ENCODE peak calls at places on chromosomes 5 and 9, in seven cellular contexts. One of them, this sample, is unnamed.

GRCh38 chr5:69415584-69415958 is 655 bp downstream of the MARVELD2 start:
- DNase-seq in H1: no peak
- DNase-seq in H9: peak; percentile 43
- DNase-seq in mesenchymal stem cell: no peak
- DNase-seq in IMR-90: no peak
- DNase-seq in neuronal stem cell: peak; percentile 6
- DNase-seq in trophoblast cell: peak; percentile 25
- DNase-seq in this sample: peak; percentile 53

GRCh38 chr5:86228147-86228546 is 389.6 kb upstream of the COX7C start:
- DNase-seq in H1: no peak
- DNase-seq in H9: no peak
- DNase-seq in mesenchymal stem cell: no peak
- DNase-seq in IMR-90: no peak
- DNase-seq in neuronal stem cell: no peak
- DNase-seq in trophoblast cell: no peak
- DNase-seq in this sample: no peak

GRCh38 chr9:128190516-128191405 is 611 bp downstream of the CIZ1 start:
- DNase-seq in H1: no peak
- DNase-seq in H9: no peak
- DNase-seq in mesenchymal stem cell: peak; percentile 29
- DNase-seq in IMR-90: no peak
- DNase-seq in neuronal stem cell: no peak
- DNase-seq in trophoblast cell: no peak
- DNase-seq in this sample: no peak

GRCh38 chr5:53288511-53288910 is 179.0 kb upstream of the MOCS2 start:
- DNase-seq in H1: no peak
- DNase-seq in H9: no peak
- DNase-seq in mesenchymal stem cell: no peak
- DNase-seq in IMR-90: no peak
- DNase-seq in neuronal stem cell: no peak
- DNase-seq in trophoblast cell: no peak
- DNase-seq in this sample: no peak

GRCh38 chr5:72209515-72210115 is 102.3 kb downstream of the MAP1B start:
- DNase-seq in H1: peak; percentile 7
- DNase-seq in H9: peak; percentile 39
- DNase-seq in mesenchymal stem cell: no peak
- DNase-seq in IMR-90: no peak
- DNase-seq in neuronal stem cell: no peak
- DNase-seq in trophoblast cell: no peak
- DNase-seq in this sample: no peak

GRCh38 chr9:128456613-128457061 is 831 bp downstream of the ODF2 start:
- DNase-seq in H1: no peak
- DNase-seq in H9: peak; percentile 76
- DNase-seq in mesenchymal stem cell: peak; percentile 84
- DNase-seq in IMR-90: peak; percentile 58
- DNase-seq in neuronal stem cell: peak; percentile 48
- DNase-seq in trophoblast cell: peak; percentile 18
- DNase-seq in this sample: peak; percentile 79

GRCh38 chr5:149298857-149299404 is 27.3 kb downstream of the AFAP1L1 start:
- DNase-seq in H1: no peak
- DNase-seq in H9: no peak
- DNase-seq in mesenchymal stem cell: no peak
- DNase-seq in IMR-90: no peak
- DNase-seq in neuronal stem cell: no peak
- DNase-seq in trophoblast cell: no peak
- DNase-seq in this sample: no peak

GRCh38 chr9:99040911-99041582 is 63.9 kb upstream of the TGFBR1 start:
- DNase-seq in H1: no peak
- DNase-seq in H9: no peak
- DNase-seq in mesenchymal stem cell: peak; percentile 95
- DNase-seq in IMR-90: peak; percentile 87
- DNase-seq in neuronal stem cell: no peak
- DNase-seq in trophoblast cell: peak; percentile 46
- DNase-seq in this sample: peak; percentile 88

GRCh38 chr5:110865400-110866094 is 126.7 kb downstream of the SLC25A46 start:
- DNase-seq in H1: peak; percentile 25
- DNase-seq in H9: peak; percentile 73
- DNase-seq in mesenchymal stem cell: peak; percentile 31
- DNase-seq in IMR-90: peak; percentile 41
- DNase-seq in neuronal stem cell: peak; percentile 37
- DNase-seq in trophoblast cell: peak; percentile 10
- DNase-seq in this sample: peak; percentile 84

DNA sequence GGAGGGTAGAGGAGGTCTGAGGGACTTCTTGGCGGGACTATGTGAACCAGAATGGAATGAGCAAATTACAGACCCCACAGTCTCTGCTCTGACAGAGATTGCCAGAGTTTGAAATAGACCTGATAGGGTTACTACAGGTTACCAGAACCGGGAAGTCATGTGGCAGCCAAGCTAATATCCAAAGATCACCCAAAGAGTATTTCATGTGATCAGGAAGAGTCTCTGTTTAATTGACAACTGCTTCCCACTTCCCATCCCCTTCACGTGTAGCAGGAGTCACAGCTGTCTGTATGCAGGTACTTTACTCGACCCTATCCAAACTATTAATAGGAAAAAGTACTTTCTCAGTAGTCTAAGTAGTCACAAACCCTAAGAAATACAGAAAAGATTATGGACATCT is 20.2 kb upstream of the TMEM161B start:
- DNase-seq in H1: no peak
- DNase-seq in H9: no peak
- DNase-seq in mesenchymal stem cell: no peak
- DNase-seq in IMR-90: no peak
- DNase-seq in neuronal stem cell: no peak
- DNase-seq in trophoblast cell: no peak
- DNase-seq in this sample: no peak
- H4K8ac ChIP-seq in H1: no peak overlapping the region
- H4K8ac ChIP-seq in H9: no peak overlapping the region
- H4K8ac ChIP-seq in mesenchymal stem cell: no peak overlapping the region
- H4K8ac ChIP-seq in IMR-90: no peak overlapping the region
- H4K8ac ChIP-seq in neuronal stem cell: no peak overlapping the region
- H4K8ac ChIP-seq in trophoblast cell: no peak overlapping the region
- H4K8ac ChIP-seq in this sample: no peak overlapping the region

GRCh38 chr5:73418244-73418691 is 30.3 kb downstream of the FOXD1 start:
- DNase-seq in H1: no peak
- DNase-seq in H9: no peak
- DNase-seq in mesenchymal stem cell: no peak
- DNase-seq in IMR-90: no peak
- DNase-seq in neuronal stem cell: no peak
- DNase-seq in trophoblast cell: no peak
- DNase-seq in this sample: no peak
- H4K8ac ChIP-seq in H1: no peak overlapping the region
- H4K8ac ChIP-seq in H9: no peak overlapping the region
- H4K8ac ChIP-seq in mesenchymal stem cell: no peak overlapping the region
- H4K8ac ChIP-seq in IMR-90: peak overlapping the region; percentile 50
- H4K8ac ChIP-seq in neuronal stem cell: no peak overlapping the region
- H4K8ac ChIP-seq in trophoblast cell: no peak overlapping the region
- H4K8ac ChIP-seq in this sample: no peak overlapping the region

GRCh38 chr5:90503596-90503995 is 25.8 kb downstream of the LYSMD3 start:
- DNase-seq in H1: no peak
- DNase-seq in H9: no peak
- DNase-seq in mesenchymal stem cell: no peak
- DNase-seq in IMR-90: no peak
- DNase-seq in neuronal stem cell: no peak
- DNase-seq in trophoblast cell: no peak
- DNase-seq in this sample: no peak
- H4K8ac ChIP-seq in H1: no peak overlapping the region
- H4K8ac ChIP-seq in H9: no peak overlapping the region
- H4K8ac ChIP-seq in mesenchymal stem cell: no peak overlapping the region
- H4K8ac ChIP-seq in IMR-90: no peak overlapping the region
- H4K8ac ChIP-seq in neuronal stem cell: no peak overlapping the region
- H4K8ac ChIP-seq in trophoblast cell: no peak overlapping the region
- H4K8ac ChIP-seq in this sample: no peak overlapping the region

GRCh38 chr9:90967171-90967570 is 165.6 kb downstream of the SYK start:
- DNase-seq in H1: no peak
- DNase-seq in H9: no peak
- DNase-seq in mesenchymal stem cell: no peak
- DNase-seq in IMR-90: no peak
- DNase-seq in neuronal stem cell: no peak
- DNase-seq in trophoblast cell: no peak
- DNase-seq in this sample: peak; percentile 66
- H4K8ac ChIP-seq in H1: no peak overlapping the region
- H4K8ac ChIP-seq in H9: no peak overlapping the region
- H4K8ac ChIP-seq in mesenchymal stem cell: no peak overlapping the region
- H4K8ac ChIP-seq in IMR-90: no peak overlapping the region
- H4K8ac ChIP-seq in neuronal stem cell: no peak overlapping the region
- H4K8ac ChIP-seq in trophoblast cell: no peak overlapping the region
- H4K8ac ChIP-seq in this sample: no peak overlapping the region

GRCh38 chr9:95193067-95193466 is 124.4 kb downstream of the FANCC start:
- DNase-seq in H1: peak; percentile 13
- DNase-seq in H9: peak; percentile 67
- DNase-seq in mesenchymal stem cell: no peak
- DNase-seq in IMR-90: no peak
- DNase-seq in neuronal stem cell: no peak
- DNase-seq in trophoblast cell: no peak
- DNase-seq in this sample: peak; percentile 76

GRCh38 chr9:95201201-95201600 is 116.3 kb downstream of the FANCC start:
- DNase-seq in H1: no peak
- DNase-seq in H9: no peak
- DNase-seq in mesenchymal stem cell: no peak
- DNase-seq in IMR-90: no peak
- DNase-seq in neuronal stem cell: no peak
- DNase-seq in trophoblast cell: no peak
- DNase-seq in this sample: no peak

GRCh38 chr9:95193480-95193879 is 124.0 kb downstream of the FANCC start:
- DNase-seq in H1: no peak
- DNase-seq in H9: no peak
- DNase-seq in mesenchymal stem cell: no peak
- DNase-seq in IMR-90: no peak
- DNase-seq in neuronal stem cell: no peak
- DNase-seq in trophoblast cell: no peak
- DNase-seq in this sample: no peak

GRCh38 chr9:95202076-95202681 is 115.3 kb downstream of the FANCC start:
- DNase-seq in H1: no peak
- DNase-seq in H9: no peak
- DNase-seq in mesenchymal stem cell: no peak
- DNase-seq in IMR-90: no peak
- DNase-seq in neuronal stem cell: no peak
- DNase-seq in trophoblast cell: no peak
- DNase-seq in this sample: peak; percentile 7

DNA sequence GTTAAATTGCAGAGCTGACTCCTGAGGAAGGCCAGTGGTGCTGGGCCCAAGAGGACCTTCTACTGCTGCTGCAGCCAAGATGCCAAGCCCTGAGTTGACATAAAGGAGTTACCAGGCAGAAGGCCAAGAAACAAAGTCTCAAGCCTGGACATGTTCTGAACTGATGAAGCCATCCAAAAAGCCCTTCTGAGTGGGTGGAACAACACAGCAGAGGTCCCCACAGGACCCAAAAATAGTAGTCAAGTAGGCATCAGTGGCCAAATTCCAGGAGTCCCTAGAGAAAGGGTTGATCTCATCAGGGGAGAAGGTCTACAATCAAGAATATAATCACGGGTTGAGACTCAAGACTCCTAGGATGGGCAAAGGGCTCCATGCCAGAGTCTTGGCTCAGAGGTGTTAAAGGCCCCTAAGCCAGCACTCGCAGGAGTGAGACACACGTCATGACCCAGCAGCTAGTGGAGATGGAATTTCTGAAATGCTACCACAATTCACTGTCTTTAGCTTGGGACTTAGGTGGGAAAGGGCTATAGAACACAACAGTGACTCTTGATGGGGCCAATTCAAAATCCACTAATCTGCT is 119.7 kb downstream of the FANCC start:
- DNase-seq in H1: no peak
- DNase-seq in H9: no peak
- DNase-seq in mesenchymal stem cell: no peak
- DNase-seq in IMR-90: peak; percentile 18
- DNase-seq in neuronal stem cell: no peak
- DNase-seq in trophoblast cell: no peak
- DNase-seq in this sample: no peak
- H4K8ac ChIP-seq in H1: no peak overlapping the region
- H4K8ac ChIP-seq in H9: no peak overlapping the region
- H4K8ac ChIP-seq in mesenchymal stem cell: peak overlapping the region; percentile 59
- H4K8ac ChIP-seq in IMR-90: peak overlapping the region; percentile 37
- H4K8ac ChIP-seq in neuronal stem cell: peak overlapping the region; percentile 72
- H4K8ac ChIP-seq in trophoblast cell: no peak overlapping the region
- H4K8ac ChIP-seq in this sample: no peak overlapping the region